ENCODE peak calls at places on chromosomes 7 and 10, in five cellular contexts. K is CD8-positive, alpha-beta T cell; A is A549; T is astrocyte of the spinal cord; F is HepG2. J is an unnamed sample.

GRCh38 chr7:155832581-155832981 is 20.3 kb upstream of the SHH start:
- DNase-seq in T (no peak), A (no peak), F (no peak), K (no peak), J (no peak)

GRCh38 chr7:35681630-35682029 is 13.3 kb downstream of the HERPUD2 start:
- DNase-seq in K (no peak), A (no peak), T (no peak), F (no peak), J (no peak)

GRCh38 chr10:89115876-89116627 is 91.1 kb downstream of the CH25H start:
- DNase-seq in K (no peak), F (no peak), A (peak; percentile 15), T (peak; percentile 79), J (peak; percentile 75)

GRCh38 chr7:7190142-7190541 is 7.8 kb downstream of the C1GALT1 start:
- DNase-seq in A (no peak), K (no peak), T (peak; percentile 52), F (no peak), J (peak; percentile 89)

GRCh38 chr10:78913219-78914059 is 155.3 kb upstream of the ZMIZ1 start:
- DNase-seq in A (no peak), T (no peak), F (peak; percentile 86), K (no peak), J (no peak)

GRCh38 chr10:91689731-91690168 is 56.9 kb upstream of the PPP1R3C start:
- DNase-seq in F (no peak), A (no peak), K (no peak), T (peak; percentile 52), J (peak; percentile 82)

GRCh38 chr7:93014410-93014809 is 103.4 kb downstream of the SAMD9 start:
- DNase-seq in K (no peak), A (no peak), F (no peak), T (no peak), J (no peak)

GRCh38 chr10:132511092-132511491 is 26.5 kb upstream of the INPP5A start:
- DNase-seq in T (no peak), F (no peak), A (no peak), K (no peak), J (no peak)

GRCh38 chr10:7082967-7083366 is 327.9 kb downstream of the SFMBT2 start:
- DNase-seq in T (no peak), A (no peak), K (no peak), F (no peak), J (no peak)

GRCh38 chr7:129969881-129970446 is 17.2 kb upstream of the UBE2H start:
- DNase-seq in T (peak; percentile 88), K (no peak), A (no peak), F (no peak), J (peak; percentile 91)

GRCh38 chr7:155375337-155376277 is 77.9 kb downstream of the INSIG1 start:
- DNase-seq in F (no peak), K (no peak), T (no peak), A (no peak), J (peak; percentile 38)

GRCh38 chr10:5461914-5462840 is 37.2 kb downstream of the CALML5 start:
- DNase-seq in F (no peak), T (no peak), K (no peak), A (no peak), J (peak; percentile 23)

GRCh38 chr10:129365767-129366400 is 101.2 kb upstream of the MGMT start:
- DNase-seq in F (no peak), T (no peak), K (no peak), A (no peak), J (no peak)

GRCh38 chr7:151304856-151305255 is 36.8 kb upstream of the NUB1 start:
- DNase-seq in F (no peak), A (no peak), K (no peak), T (peak; percentile 15), J (peak; percentile 21)

GRCh38 chr7:7237201-7237977 is 55.0 kb downstream of the C1GALT1 start:
- DNase-seq in K (no peak), F (no peak), A (no peak), T (no peak), J (no peak)

GRCh38 chr7:64046041-64046389 is 781 bp downstream of the ZNF727 start:
- DNase-seq in F (no peak), T (no peak), A (no peak), K (no peak), J (no peak)

GRCh38 chr7:123598657-123599056 is 3.0 kb upstream of the ASB15 start:
- DNase-seq in T (no peak), A (no peak), K (no peak), F (no peak), J (no peak)

GRCh38 chr10:69961168-69961863 is 91.3 kb upstream of the MACROH2A2 start:
- DNase-seq in K (no peak), A (no peak), F (no peak), T (no peak), J (no peak)

GRCh38 chr10:104242545-104242944 is 10.4 kb upstream of the CFAP43 start:
- DNase-seq in K (no peak), T (no peak), F (no peak), A (no peak), J (no peak)

GRCh38 chr7:77524732-77525131 is 12.4 kb upstream of the PTPN12 start:
- DNase-seq in T (no peak), A (no peak), F (no peak), K (no peak), J (no peak)

GRCh38 chr7:127776776-127777390 is 124.9 kb downstream of the SND1 start:
- DNase-seq in K (no peak), F (no peak), T (peak; percentile 81), A (no peak), J (peak; percentile 67)

GRCh38 chr10:80324086-80324485 is 32.5 kb downstream of the DYDC1 start:
- DNase-seq in A (no peak), T (peak; percentile 14), K (no peak), F (no peak), J (peak; percentile 31)

GRCh38 chr7:79452032-79452494 is 1.4 kb downstream of the MAGI2 start:
- DNase-seq in F (peak; percentile 97), A (peak; percentile 90), K (no peak), T (peak; percentile 77), J (peak; percentile 93)

GRCh38 chr7:106281919-106282318 is 2.9 kb downstream of the NAMPT start:
- DNase-seq in F (no peak), A (no peak), T (no peak), K (no peak), J (peak; percentile 47)

GRCh38 chr7:70782729-70783290 is 349.1 kb upstream of the GALNT17 start:
- DNase-seq in T (no peak), A (no peak), K (no peak), F (no peak), J (no peak)

GRCh38 chr10:79139124-79139835 is 70.5 kb downstream of the ZMIZ1 start:
- DNase-seq in F (no peak), T (peak; percentile 95), A (no peak), K (no peak), J (peak; percentile 82)

GRCh38 chr10:43322321-43322720 is 49.1 kb upstream of the FXYD4 start:
- DNase-seq in K (no peak), F (no peak), T (no peak), A (no peak), J (no peak)
- H3K4me3 ChIP-seq in K (no peak overlapping the region), F (no peak overlapping the region), T (no peak overlapping the region), A (peak overlapping the region; percentile 42), J (no peak overlapping the region)

DNA sequence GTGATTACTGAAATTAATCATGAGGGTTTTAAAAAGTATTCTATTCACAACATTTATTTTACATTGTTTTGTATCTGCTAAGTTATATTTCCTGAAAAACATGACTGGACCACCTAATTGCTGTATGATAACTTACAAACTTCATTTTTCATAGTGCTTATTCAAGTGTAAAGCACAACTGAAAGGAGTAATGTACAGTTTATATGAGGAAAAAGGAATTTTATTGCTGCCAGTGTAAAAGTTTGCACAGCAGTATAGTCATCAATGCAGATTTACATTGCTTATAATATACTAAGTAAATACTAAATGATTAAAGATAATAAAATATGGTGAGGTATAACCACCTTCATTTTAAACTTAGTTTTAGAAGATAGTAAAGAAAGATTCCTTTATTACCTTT is 4.0 kb downstream of the PTEN start:
- DNase-seq in T (peak; percentile 6), F (no peak), A (no peak), K (no peak), J (no peak)
- H3K4me3 ChIP-seq in T (peak overlapping the region; percentile 85), F (peak overlapping the region; percentile 65), A (peak overlapping the region; percentile 78), K (peak overlapping the region; percentile 62), J (peak overlapping the region; percentile 85)

DNA sequence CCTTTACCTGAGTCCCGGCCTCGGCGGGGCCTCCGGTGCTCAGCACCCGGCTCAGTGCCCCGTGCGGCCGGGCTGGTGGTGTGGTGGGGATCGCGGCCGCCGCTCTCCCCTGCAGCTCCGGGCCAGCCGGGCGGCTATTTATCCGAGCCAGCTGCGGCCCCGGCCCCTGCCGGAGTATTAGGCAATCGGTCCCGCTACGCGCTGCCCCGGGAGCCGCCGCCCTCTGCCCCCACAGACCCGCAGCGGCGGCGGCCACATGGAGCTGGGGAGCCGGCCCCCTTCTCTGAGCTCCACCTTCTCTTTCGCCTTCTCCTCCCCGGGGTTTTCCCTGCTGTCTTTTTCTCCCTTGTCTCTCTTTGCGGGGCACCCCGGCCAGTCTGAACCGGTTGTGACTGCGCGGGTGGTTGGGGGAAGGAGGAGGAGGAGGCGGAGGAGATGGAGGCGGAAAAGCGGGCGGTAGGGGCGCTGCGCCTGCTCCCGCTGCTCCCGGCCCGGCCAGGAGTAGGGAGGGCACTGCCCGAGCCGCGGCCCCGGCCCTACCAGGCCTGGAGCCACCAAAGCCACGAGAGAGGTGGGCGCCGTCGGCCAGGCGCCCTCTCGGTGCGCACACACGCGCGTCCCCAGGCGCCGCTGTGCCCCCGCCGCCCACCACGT is at the start of gene SLC16A9:
- DNase-seq in K (no peak), F (peak; percentile 12), T (peak; percentile 46), A (peak; percentile 53), J (peak; percentile 42)
- H3K4me3 ChIP-seq in K (no peak within 1 kb of the TSS), F (peak within 1 kb of the TSS; percentile 63), T (peak within 1 kb of the TSS; percentile 50), A (peak within 1 kb of the TSS; percentile 62), J (peak within 1 kb of the TSS; percentile 60)

DNA sequence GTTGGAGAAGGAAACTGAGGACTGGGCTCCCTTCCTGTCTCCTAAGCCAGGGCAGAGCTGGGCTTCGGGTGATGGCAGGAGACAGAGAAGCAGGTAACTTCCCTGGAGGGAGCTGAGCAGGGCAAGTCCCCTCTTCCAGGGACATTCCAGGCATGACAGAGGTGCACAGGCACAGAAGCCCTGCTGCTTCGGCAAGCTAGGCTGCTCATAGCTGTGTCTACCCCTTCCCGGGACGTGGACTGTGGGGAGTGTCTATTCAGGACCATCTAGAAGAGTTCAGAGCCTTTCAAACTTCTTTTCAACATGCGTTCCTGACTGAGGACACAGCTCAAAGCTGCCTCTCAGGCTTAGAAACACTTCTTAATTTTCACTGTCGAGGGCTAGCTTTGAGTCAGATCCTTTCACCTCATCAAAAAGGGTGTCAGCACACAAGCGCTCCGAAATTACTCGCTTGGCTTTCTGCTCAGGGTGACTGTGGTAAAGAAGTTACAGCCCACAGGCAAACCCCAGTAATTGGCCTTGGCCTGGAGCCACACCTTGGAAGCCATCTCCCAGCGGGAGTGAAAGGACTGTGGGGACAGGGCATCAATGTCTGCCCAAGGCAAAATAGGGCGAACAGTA is 63.7 kb upstream of the STEAP1B start:
- DNase-seq in F (no peak), K (no peak), T (peak; percentile 57), A (no peak), J (no peak)
- H3K4me3 ChIP-seq in F (no peak overlapping the region), K (no peak overlapping the region), T (no peak overlapping the region), A (no peak overlapping the region), J (peak overlapping the region; percentile 21)

GRCh38 chr7:100492738-100493475 is 9.2 kb downstream of the NYAP1 start:
- DNase-seq in K (no peak), A (no peak), T (no peak), F (no peak), J (no peak)
- H3K4me3 ChIP-seq in K (peak overlapping the region; percentile 42), A (no peak overlapping the region), T (no peak overlapping the region), F (peak overlapping the region; percentile 42), J (no peak overlapping the region)

J was measured in fibroblast of pulmonary artery.